ENCODE peak calls at places on chromosome 6, in eight cellular contexts. I is fibroblast of pulmonary artery, W is uterus, D is cardiac muscle cell, A is Calu3, X is hepatocyte, J is nephron progenitor cell, Z is progenitor cell of endocrine pancreas. C is an unnamed sample.

GRCh38 chr6:163014736-163015135 is 287.0 kb downstream of the PACRG start:
- DNase-seq in Z (no peak), I (no peak), W (no peak), A (no peak), J (no peak), X (no peak), D (no peak), C (no peak)

GRCh38 chr6:111580826-111581505 is 24.7 kb downstream of the TRAF3IP2 start:
- DNase-seq in J (no peak), A (no peak), X (no peak), I (no peak), Z (no peak), W (peak; percentile 51), D (peak; percentile 34), C (peak; percentile 73)

GRCh38 chr6:36083446-36083845 is 46.9 kb upstream of the MAPK13 start:
- DNase-seq in X (no peak), W (no peak), J (no peak), D (no peak), A (no peak), I (no peak), Z (no peak), C (no peak)

GRCh38 chr6:157542405-157542943 is 161.5 kb downstream of the ZDHHC14 start:
- DNase-seq in Z (no peak), A (no peak), X (no peak), J (no peak), W (no peak), D (no peak), I (no peak), C (no peak)

GRCh38 chr6:39059496-39060310 is 11.1 kb downstream of the GLP1R start:
- DNase-seq in D (no peak), W (no peak), A (no peak), J (no peak), I (no peak), X (no peak), Z (no peak), C (peak; percentile 8)

GRCh38 chr6:105164418-105164817 is 15.4 kb downstream of the POPDC3 start:
- DNase-seq in Z (no peak), A (no peak), J (no peak), I (peak; percentile 48), W (no peak), D (peak; percentile 33), X (no peak), C (peak; percentile 57)

GRCh38 chr6:33772902-33773472 is 15.9 kb downstream of the LEMD2 start:
- DNase-seq in D (no peak), A (no peak), X (no peak), I (no peak), J (no peak), Z (no peak), W (no peak), C (no peak)

GRCh38 chr6:84066536-84066935 is 33.0 kb downstream of the MRAP2 start:
- DNase-seq in W (no peak), X (no peak), Z (no peak), A (no peak), I (no peak), J (no peak), D (no peak), C (no peak)

GRCh38 chr6:40389176-40389767 is 197.9 kb downstream of the LRFN2 start:
- DNase-seq in A (no peak), Z (no peak), I (no peak), J (no peak), X (no peak), W (no peak), D (no peak), C (no peak)

DNA sequence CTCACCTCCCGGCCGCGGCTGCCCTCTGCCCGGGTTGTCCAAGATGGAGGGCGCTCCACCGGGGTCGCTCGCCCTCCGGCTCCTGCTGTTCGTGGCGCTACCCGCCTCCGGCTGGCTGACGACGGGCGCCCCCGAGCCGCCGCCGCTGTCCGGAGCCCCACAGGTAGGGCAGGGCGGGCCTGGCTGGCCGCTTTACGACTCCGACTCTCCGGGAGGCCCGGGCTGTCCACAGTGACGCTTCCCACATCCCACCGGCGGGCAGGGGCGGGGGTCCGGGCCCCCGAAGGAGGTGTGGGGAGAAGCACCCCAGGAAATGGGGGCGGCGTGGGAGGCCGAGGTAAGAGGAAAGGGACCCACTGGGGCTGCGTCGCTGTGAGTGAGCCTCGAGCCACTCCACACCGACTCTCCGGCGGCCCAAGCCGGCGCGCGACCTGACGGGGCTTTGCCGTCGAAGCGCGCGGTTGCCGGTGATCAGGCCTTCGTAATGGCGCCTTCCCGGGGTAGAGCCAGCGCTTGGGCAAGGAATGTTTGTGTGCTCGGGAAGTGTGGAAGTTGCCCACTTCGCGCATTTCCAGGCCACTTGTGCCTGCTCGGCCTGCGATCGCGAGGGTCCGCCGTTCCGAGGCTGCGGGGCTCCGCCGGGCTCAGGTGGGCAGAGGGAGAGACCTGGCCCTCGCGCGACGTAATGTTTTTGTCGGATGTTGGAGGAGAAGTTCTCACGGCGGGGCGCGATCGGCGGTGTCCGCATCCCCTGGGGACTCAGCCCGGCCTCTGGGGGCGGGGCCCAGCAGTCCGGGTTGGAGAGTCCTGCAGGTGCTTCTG is at the start of gene GINM1:
- DNase-seq in W (peak; percentile 42), J (peak; percentile 68), I (peak; percentile 36), A (peak; percentile 48), D (peak; percentile 42), Z (peak; percentile 49), X (peak; percentile 75), C (peak; percentile 46)
- TF ChIP-seq CTCF in W (no peak), J (no peak), I (no peak), A (no peak), D (no peak), Z (no peak), X (peak; percentile 5), C (no peak)

GRCh38 chr6:168056892-168057527 is 22.0 kb downstream of the FRMD1 start:
- DNase-seq in D (no peak), I (no peak), W (no peak), A (no peak), X (no peak), J (no peak), Z (no peak), C (no peak)

GRCh38 chr6:168060521-168060931 is 18.5 kb downstream of the FRMD1 start:
- DNase-seq in X (peak; percentile 80), W (peak; percentile 32), Z (peak; percentile 44), J (peak; percentile 68), D (peak; percentile 91), I (peak; percentile 79), A (peak; percentile 63), C (peak; percentile 74)

GRCh38 chr6:168057836-168058235 is 21.2 kb downstream of the FRMD1 start:
- DNase-seq in D (no peak), X (no peak), Z (no peak), W (no peak), A (no peak), J (no peak), I (no peak), C (peak; percentile 56)

GRCh38 chr6:168061269-168062210 is 17.5 kb downstream of the FRMD1 start:
- DNase-seq in X (no peak), A (no peak), W (no peak), Z (no peak), D (no peak), I (no peak), J (no peak), C (no peak)

DNA sequence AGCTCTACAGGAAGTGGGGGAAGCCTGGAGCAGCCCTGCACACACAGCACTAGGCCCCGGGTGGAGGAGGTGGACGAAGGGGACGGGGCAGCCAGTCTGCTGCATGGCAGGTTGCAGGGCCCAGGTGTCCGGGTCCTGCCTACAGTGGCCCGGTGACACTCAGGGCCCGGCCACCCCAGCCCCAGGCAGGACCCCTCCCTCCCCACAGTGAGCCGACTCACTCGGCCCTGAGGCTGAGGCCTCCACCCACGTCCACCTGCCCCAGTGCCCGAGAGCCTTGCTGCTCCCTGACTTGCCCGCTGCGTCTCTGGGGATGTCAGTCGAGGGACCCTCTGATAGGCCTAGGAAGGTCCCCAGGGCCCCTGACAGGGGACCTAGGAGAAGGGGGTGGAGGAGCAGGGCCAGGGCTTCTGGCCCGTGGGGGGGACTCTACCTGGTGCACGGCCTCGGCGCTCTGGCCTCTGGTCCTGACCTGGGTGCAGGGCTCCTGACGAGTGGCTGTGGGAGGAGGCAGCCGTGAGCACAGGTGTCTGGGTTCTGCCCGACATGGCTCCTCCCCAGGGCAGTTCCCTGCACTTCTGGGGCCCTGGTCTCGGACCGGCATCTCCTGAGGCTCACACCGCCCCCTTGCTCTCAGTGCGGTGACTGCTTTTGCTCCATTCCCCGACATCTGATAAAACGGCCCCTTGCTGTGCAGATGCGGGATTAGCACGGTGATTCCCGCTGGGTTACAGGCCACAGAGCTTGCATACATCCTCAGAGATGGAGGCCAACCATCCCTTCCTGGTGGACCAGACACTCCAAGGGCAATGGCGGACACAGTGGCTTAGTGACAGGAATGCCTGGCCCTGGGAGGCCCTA is 20.1 kb downstream of the FRMD1 start:
- DNase-seq in A (no peak), D (no peak), I (no peak), W (no peak), Z (no peak), J (no peak), X (no peak), C (no peak)
- TF ChIP-seq CTCF in A (no peak), D (no peak), I (no peak), W (no peak), Z (no peak), J (no peak), X (no peak), C (no peak)

DNA sequence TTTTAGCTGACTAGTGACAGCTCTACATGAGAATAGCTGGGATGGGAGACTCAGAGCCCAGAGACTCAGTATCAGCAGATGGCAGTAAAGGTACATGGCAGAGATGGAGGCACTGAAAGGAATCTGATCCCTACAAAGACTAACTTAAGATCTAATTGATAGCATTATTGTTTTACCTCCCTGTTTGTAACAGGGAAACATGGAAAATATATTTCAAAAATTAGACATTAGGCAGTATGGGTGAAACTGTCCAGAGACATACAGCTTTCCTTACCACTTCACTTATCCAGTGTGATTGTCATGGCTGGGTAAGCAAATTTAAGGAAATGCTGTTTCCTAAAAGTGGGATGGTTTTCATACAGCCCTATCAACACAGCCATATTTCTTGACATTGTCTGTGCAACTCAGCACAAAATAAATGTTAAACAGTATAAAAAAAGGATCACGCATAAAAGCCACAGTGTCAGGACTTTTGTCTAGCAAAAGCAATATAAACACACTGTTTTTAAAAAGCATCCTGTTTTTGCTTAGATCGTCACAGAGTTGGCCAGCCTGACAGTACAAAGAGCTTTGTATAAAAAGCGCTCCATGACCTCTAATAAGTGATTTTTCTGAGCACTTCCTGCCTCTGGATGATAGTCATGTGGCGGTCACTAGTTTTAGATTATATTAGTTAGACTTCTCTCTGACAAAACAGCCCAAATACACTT is 376.9 kb downstream of the PHF3 start:
- DNase-seq in W (no peak), J (peak; percentile 13), Z (no peak), D (peak; percentile 83), A (peak; percentile 44), X (peak; percentile 73), I (peak; percentile 79), C (peak; percentile 64)
- TF ChIP-seq CTCF in W (peak; percentile 73), J (peak; percentile 66), Z (peak; percentile 68), D (peak; percentile 90), A (peak; percentile 54), X (peak; percentile 90), I (peak; percentile 97), C (peak; percentile 92)

DNA sequence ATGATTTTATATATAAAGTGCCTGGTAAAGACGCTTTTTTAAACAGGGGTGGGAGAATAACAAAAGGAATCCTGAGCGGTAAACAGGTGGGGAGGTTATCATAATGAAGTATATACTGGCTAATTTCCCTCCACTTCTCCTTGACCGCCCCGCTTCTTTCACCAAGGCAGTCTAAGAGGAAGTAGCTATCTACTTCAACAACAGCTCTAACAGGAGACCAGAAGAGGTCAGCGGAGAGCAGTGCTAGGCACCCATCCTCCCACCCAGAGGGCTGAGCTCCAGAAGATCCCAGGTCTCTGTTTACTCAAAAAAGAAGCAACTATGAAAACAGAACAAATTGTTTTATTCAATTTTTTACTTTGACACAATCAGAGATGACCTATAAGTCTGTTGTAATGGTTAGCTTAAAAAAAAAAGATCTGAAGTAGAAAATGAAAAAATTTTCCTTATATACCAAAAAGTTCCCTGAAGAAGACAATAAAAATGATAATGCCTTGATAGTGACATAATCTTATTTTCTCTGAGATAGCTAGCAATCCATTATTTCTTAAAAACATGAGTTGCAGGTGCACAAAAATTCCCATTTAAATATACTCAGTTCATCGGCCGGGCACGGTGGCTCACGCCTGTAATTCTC is 141.1 kb downstream of the PDSS2 start:
- DNase-seq in J (peak; percentile 33), D (peak; percentile 73), X (peak; percentile 74), Z (no peak), I (peak; percentile 71), A (peak; percentile 60), W (peak; percentile 18), C (peak; percentile 69)
- TF ChIP-seq CTCF in J (peak; percentile 47), D (peak; percentile 85), X (peak; percentile 71), Z (peak; percentile 66), I (peak; percentile 89), A (peak; percentile 47), W (no peak), C (peak; percentile 79)